ENCODE peak calls at places on chromosomes 2 and 18, in ten cellular contexts. J is IMR-90, Y is adrenal gland, N is gastrocnemius medialis, Q is HCT116, O is thyroid gland, L is A549, D is stomach, H is testis, P is spleen. I is an unnamed sample.

GRCh38 chr2:57855207-57855606 is 191.4 kb upstream of the VRK2 start:
- DNase-seq in J (no peak), Y (no peak), N (no peak), Q (no peak), O (no peak), L (no peak), D (no peak), H (no peak), P (no peak), I (no peak)

GRCh38 chr2:191710411-191710900 is 32.5 kb downstream of the NABP1 start:
- DNase-seq in J (peak), Y (no peak), N (no peak), Q (no peak), O (no peak), L (no peak), D (no peak), H (no peak), P (no peak), I (no peak)

GRCh38 chr2:109213646-109214417 is 84.8 kb downstream of the SH3RF3 start:
- DNase-seq in J (peak), Y (no peak), N (no peak), Q (no peak), O (no peak), L (no peak), D (no peak), H (no peak), P (no peak), I (no peak)

GRCh38 chr2:207625014-207625755 is at the start of gene METTL21A:
- DNase-seq in J (peak), Y (peak), N (peak), Q (peak), O (peak), L (peak), D (peak), H (peak), P (peak), I (peak)

GRCh38 chr2:73832905-73833304 is 4.1 kb downstream of the STAMBP start:
- DNase-seq in J (peak), Y (no peak), N (peak), Q (no peak), O (no peak), L (no peak), D (no peak), H (no peak), P (no peak), I (no peak)

GRCh38 chr18:23765931-23766330 is 76.7 kb downstream of the LAMA3 start:
- DNase-seq in J (no peak), Y (no peak), N (no peak), Q (no peak), O (no peak), L (no peak), D (no peak), H (no peak), P (no peak), I (no peak)

GRCh38 chr2:39593439-39594393 is 72.0 kb upstream of the TMEM178A start:
- DNase-seq in J (peak), Y (peak), N (peak), Q (peak), O (peak), L (peak), D (peak), H (peak), P (no peak), I (no peak)

GRCh38 chr2:61575447-61575859 is 37.3 kb upstream of the XPO1 start:
- DNase-seq in J (no peak), Y (no peak), N (no peak), Q (no peak), O (no peak), L (no peak), D (no peak), H (no peak), P (no peak), I (no peak)

GRCh38 chr2:177106212-177106611 is 106.4 kb upstream of the HNRNPA3 start:
- DNase-seq in J (no peak), Y (no peak), N (no peak), Q (peak), O (no peak), L (peak), D (no peak), H (no peak), P (no peak), I (no peak)

GRCh38 chr2:85753035-85753524 is 711 bp upstream of the ATOH8 start:
- DNase-seq in J (no peak), Y (no peak), N (no peak), Q (no peak), O (peak), L (no peak), D (no peak), H (no peak), P (no peak), I (peak)

GRCh38 chr2:219538488-219539294 is 4.9 kb downstream of the CHPF start:
- DNase-seq in J (peak), Y (no peak), N (no peak), Q (no peak), O (no peak), L (no peak), D (no peak), H (no peak), P (no peak), I (no peak)

GRCh38 chr2:237866119-237866621 is 6.7 kb downstream of the RAMP1 start:
- DNase-seq in J (peak), Y (no peak), N (no peak), Q (no peak), O (no peak), L (no peak), D (no peak), H (no peak), P (peak), I (no peak)

GRCh38 chr18:68387246-68387645 is 327.7 kb downstream of the TMX3 start:
- DNase-seq in J (peak), Y (no peak), N (no peak), Q (no peak), O (no peak), L (no peak), D (no peak), H (no peak), P (no peak), I (no peak)

GRCh38 chr2:207796585-207797350 is 27.1 kb upstream of the FZD5 start:
- DNase-seq in J (peak), Y (no peak), N (no peak), Q (no peak), O (peak), L (no peak), D (peak), H (no peak), P (no peak), I (no peak)

GRCh38 chr2:220068877-220069276 is 441.4 kb downstream of the SLC4A3 start:
- DNase-seq in J (no peak), Y (no peak), N (no peak), Q (no peak), O (peak), L (no peak), D (no peak), H (no peak), P (no peak), I (no peak)

GRCh38 chr2:43121915-43122314 is 104.5 kb downstream of the ZFP36L2 start:
- DNase-seq in J (no peak), Y (no peak), N (no peak), Q (no peak), O (no peak), L (no peak), D (no peak), H (no peak), P (no peak), I (no peak)

DNA sequence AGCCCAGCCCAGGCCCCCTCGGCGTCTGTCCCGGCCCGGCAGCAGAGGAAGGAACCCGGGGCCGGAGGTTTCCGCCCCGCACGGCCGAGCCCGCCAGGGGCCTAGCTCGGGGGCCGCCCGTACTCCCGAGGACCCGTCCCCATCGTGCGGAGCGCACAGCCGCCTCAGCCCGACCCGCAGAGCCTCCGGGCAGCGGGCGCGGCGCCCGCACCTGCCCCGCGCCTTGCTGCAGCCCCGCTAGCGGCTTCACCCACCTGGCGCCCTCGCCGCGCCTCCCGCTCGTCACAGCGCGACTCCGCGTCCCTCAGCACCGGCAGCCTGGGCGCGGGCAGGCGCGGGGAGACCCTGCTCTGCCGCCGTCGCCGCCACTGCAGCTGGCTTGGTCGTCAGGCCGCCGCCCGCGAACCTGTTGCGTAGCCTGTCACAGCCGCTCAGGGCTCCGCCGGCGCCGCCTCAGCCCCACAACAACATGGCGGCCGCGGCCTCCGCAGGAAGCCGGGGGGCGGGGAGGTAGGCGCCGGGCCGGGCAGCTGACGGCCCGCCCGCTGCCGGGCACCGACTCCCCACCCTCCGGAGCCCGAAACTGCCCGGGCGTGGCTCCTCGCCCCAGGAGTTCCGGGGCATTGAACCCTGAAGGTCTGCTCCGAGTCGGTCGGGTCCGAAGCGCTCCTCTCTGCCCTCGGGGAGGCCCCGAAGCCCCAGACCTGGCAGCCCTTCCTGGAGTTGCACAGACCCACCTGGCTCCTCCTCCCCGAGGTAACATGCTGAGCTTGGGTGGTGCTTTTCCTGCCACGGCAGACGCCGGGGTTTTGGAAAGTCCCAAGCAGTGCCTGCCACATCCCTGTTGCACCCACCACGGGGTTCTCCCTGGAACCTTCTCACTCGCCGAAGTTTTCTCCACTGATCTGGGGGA is at the start of gene ITSN2:
- DNase-seq in J (peak), Y (peak), N (peak), Q (peak), O (peak), L (peak), D (peak), H (peak), P (peak), I (peak)
- TF ChIP-seq POLR2A in J (peak), Y (peak), N (peak), Q (no peak), O (peak), L (peak), D (no peak), H (no peak), P (no peak), I (peak)

GRCh38 chr2:190574169-190574568 is 39.6 kb upstream of the NEMP2 start:
- DNase-seq in J (peak), Y (no peak), N (no peak), Q (no peak), O (no peak), L (no peak), D (no peak), H (no peak), P (no peak), I (no peak)
- TF ChIP-seq POLR2A in J (no peak), Y (no peak), N (no peak), Q (no peak), O (no peak), L (no peak), D (no peak), H (no peak), P (no peak), I (no peak)

DNA sequence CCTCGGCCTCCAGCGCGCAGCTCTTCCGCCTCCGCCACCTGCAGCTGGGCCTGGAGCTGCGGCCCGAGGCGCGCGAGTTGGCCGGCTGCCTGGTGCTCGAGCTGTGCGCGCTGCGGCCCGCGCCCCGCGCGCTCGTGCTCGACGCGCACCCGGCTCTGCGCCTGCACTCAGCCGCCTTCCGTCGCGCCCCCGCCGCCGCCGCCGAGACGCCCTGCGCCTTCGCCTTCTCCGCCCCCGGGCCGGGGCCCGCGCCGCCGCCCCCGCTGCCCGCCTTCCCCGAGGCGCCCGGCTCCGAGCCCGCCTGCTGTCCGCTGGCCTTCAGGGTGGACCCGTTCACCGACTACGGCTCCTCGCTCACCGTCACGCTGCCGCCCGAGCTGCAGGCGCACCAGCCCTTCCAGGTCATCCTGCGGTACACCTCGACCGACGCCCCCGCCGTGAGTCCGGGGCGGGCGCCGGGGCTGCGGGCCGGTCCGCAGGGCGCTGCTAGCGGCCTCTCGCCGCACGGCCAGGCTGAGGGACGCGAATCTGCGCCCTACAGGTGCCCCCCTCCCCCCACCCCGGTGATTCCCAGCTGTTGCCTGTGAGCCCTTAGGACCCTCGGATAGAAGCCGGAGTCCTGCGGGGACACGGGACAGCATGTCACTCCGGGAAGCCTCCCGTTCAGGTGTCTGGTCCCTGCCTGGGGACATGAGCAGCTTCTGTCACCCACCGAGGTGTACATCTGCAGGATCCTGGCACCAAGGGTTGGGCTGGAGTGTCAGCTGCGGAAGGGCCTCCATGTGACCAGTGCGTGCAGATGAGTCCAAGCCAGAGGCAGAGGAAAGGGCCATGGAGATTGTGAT is 616 bp downstream of the RNPEPL1 start:
- DNase-seq in J (peak), Y (peak), N (peak), Q (no peak), O (peak), L (no peak), D (peak), H (peak), P (peak), I (peak)
- TF ChIP-seq POLR2A in J (no peak), Y (peak), N (peak), Q (no peak), O (no peak), L (peak), D (no peak), H (no peak), P (no peak), I (peak)

GRCh38 chr2:6887783-6888192 is 10.2 kb downstream of the RSAD2 start:
- DNase-seq in J (no peak), Y (no peak), N (no peak), Q (no peak), O (no peak), L (no peak), D (no peak), H (no peak), P (no peak), I (no peak)

GRCh38 chr2:6881516-6881915 is 3.9 kb downstream of the RSAD2 start:
- DNase-seq in J (no peak), Y (no peak), N (no peak), Q (no peak), O (no peak), L (no peak), D (no peak), H (no peak), P (no peak), I (no peak)

GRCh38 chr2:6883448-6884122 is 6.0 kb downstream of the RSAD2 start:
- DNase-seq in J (no peak), Y (no peak), N (peak), Q (no peak), O (no peak), L (no peak), D (no peak), H (no peak), P (no peak), I (no peak)

GRCh38 chr2:6888724-6889123 is 11.1 kb downstream of the RSAD2 start:
- DNase-seq in J (no peak), Y (no peak), N (no peak), Q (no peak), O (no peak), L (no peak), D (no peak), H (no peak), P (no peak), I (no peak)

GRCh38 chr2:6885968-6886367 is 8.4 kb downstream of the RSAD2 start:
- DNase-seq in J (no peak), Y (no peak), N (no peak), Q (no peak), O (no peak), L (no peak), D (no peak), H (no peak), P (no peak), I (no peak)
- TF ChIP-seq POLR2A in J (no peak), Y (no peak), N (no peak), Q (no peak), O (no peak), L (no peak), D (no peak), H (no peak), P (no peak), I (no peak)

GRCh38 chr2:24970483-24971299 is 1.1 kb downstream of the DNAJC27 start:
- DNase-seq in J (peak), Y (peak), N (no peak), Q (no peak), O (no peak), L (no peak), D (no peak), H (no peak), P (no peak), I (no peak)

GRCh38 chr2:24971300-24971549 is 530 bp downstream of the DNAJC27 start:
- DNase-seq in J (no peak), Y (no peak), N (no peak), Q (no peak), O (peak), L (peak), D (peak), H (peak), P (no peak), I (no peak)

GRCh38 chr2:24969784-24970183 is 2.0 kb downstream of the DNAJC27 start:
- DNase-seq in J (peak), Y (no peak), N (no peak), Q (no peak), O (no peak), L (no peak), D (no peak), H (no peak), P (no peak), I (no peak)

GRCh38 chr2:24972315-24972958 is 682 bp upstream of the DNAJC27 start:
- DNase-seq in J (no peak), Y (peak), N (no peak), Q (peak), O (peak), L (peak), D (no peak), H (peak), P (peak), I (peak)

DNA sequence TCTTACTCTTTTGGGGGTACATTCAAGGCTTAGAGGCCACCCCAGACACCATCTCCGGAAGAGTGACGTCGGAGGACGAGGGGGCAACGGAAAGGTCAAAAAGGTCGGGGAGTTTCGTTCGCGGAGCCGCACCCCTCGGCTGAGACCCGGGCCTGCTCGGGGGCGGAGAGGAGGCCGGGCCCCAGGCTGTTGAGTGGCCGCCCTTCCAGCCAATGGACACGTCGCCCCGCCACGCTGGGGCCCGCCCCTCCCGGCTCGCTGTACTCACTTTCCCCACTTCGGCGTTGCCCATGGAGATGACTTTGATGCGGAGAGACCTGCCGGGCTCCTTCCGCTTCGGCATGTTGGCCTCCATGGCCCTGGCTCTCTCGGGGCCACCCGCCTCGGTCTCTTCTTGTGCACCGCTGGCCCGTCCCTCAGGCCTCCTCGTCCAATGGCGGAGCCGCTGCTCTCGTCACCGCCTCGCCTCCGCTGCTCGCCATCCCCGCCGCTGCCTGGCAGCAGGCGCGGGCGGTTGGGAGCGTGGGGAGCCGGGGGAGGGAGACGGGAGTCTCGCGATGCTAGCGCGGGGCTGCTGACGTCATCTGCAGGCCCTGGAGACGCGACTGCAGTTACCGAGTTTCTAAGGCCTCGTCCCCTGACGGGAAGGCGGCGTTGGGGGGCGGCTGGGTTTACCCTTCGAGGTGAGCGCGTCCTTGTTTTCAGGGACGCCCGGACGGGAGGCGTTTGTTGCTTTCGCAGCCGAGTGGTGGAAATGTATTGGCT is at the start of gene DNAJC27:
- DNase-seq in J (peak), Y (peak), N (peak), Q (peak), O (peak), L (peak), D (peak), H (peak), P (peak), I (peak)
- TF ChIP-seq POLR2A in J (peak), Y (peak), N (peak), Q (peak), O (peak), L (peak), D (no peak), H (peak), P (peak), I (peak)

GRCh38 chr2:10132043-10132575 is 9.6 kb downstream of the RRM2 start:
- DNase-seq in J (no peak), Y (no peak), N (no peak), Q (no peak), O (no peak), L (no peak), D (no peak), H (no peak), P (peak), I (peak)
- TF ChIP-seq POLR2A in J (no peak), Y (no peak), N (no peak), Q (no peak), O (no peak), L (no peak), D (no peak), H (no peak), P (no peak), I (no peak)

DNA sequence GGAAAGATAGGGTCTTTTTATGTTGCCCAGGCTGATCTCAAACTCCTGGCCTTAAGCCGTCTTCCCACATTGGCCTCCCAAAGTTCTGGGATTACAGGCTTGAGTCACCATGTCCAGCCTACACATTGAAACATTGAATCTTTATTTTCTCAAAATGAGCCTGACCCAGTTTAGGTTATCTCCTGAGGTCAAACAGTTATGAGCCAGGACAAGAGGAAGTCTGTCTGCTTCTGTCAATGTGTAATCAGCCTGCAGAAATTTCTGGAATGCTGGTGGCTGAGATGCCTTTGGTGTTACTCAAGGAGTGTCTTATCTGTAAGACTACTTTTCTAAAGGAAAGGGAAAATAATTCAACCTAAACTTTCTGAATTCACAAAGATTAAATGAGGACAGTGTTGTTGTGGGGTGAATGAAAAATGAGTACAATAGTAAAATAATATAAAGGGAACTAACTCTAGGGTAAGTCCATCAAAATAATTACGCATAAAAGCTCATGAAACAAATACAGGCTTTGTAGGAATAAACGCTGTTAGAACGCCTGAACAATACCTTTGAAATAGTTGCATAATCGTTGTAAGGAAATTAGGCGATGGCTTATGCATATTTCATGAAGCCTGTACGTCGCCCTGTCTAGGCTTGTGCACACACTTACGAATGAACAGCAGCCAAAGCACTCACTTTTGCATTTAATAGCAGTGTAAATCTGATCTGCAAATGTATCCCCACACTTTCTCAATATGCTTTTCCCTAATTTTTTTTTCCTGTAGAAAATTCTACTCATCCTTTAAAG is 260.8 kb downstream of the RDH14 start:
- DNase-seq in J (peak), Y (peak), N (no peak), Q (no peak), O (no peak), L (peak), D (no peak), H (peak), P (no peak), I (no peak)
- TF ChIP-seq POLR2A in J (no peak), Y (no peak), N (no peak), Q (no peak), O (no peak), L (no peak), D (no peak), H (no peak), P (no peak), I (no peak)